ENCODE peak calls at places on chromosomes 5 and 9, in four cellular contexts. J is neuronal stem cell, D is GM23248, W is endothelial cell. E is an unnamed sample.

GRCh38 chr9:110728058-110728457 is 59.5 kb downstream of the MUSK start:
- DNase-seq in D (no peak), J (peak; percentile 66), W (no peak), E (no peak)

GRCh38 chr5:111953351-111954127 is 196.5 kb upstream of the NREP start:
- DNase-seq in D (peak; percentile 83), W (no peak), J (no peak), E (no peak)

GRCh38 chr9:129687391-129687790 is 21.9 kb downstream of the PRRX2 start:
- DNase-seq in W (no peak), D (no peak), J (no peak), E (peak; percentile 62)

GRCh38 chr5:141876628-141877477 is 1.4 kb downstream of the PCDH1 start:
- DNase-seq in W (no peak), D (peak; percentile 23), J (no peak), E (no peak)

GRCh38 chr5:179268399-179268952 is 76.8 kb downstream of the ADAMTS2 start:
- DNase-seq in J (no peak), D (no peak), W (no peak), E (no peak)

GRCh38 chr5:157331807-157332206 is 65.9 kb downstream of the CYFIP2 start:
- DNase-seq in W (no peak), J (no peak), D (no peak), E (no peak)

GRCh38 chr5:4295663-4296339 is 700.2 kb downstream of the IRX1 start:
- DNase-seq in W (peak; percentile 48), D (peak; percentile 6), J (peak; percentile 70), E (peak; percentile 4)

GRCh38 chr5:106680330-106680729 is 990.4 kb downstream of the EFNA5 start:
- DNase-seq in D (no peak), J (no peak), W (no peak), E (no peak)

GRCh38 chr5:176151286-176151685 is 86.9 kb upstream of the SIMC1 start:
- DNase-seq in W (no peak), D (peak; percentile 60), J (no peak), E (no peak)

GRCh38 chr9:81028504-81028903 is 660.8 kb downstream of the TLE1 start:
- DNase-seq in D (peak; percentile 91), J (no peak), W (no peak), E (peak; percentile 65)

GRCh38 chr5:139760066-139761056 is 35.2 kb upstream of the PSD2 start:
- DNase-seq in D (peak; percentile 88), J (no peak), W (no peak), E (peak; percentile 96)

GRCh38 chr9:4262735-4263141 is 37.1 kb downstream of the GLIS3 start:
- DNase-seq in D (peak; percentile 63), J (no peak), W (no peak), E (peak; percentile 40)

GRCh38 chr5:134124289-134125194 is 10.1 kb downstream of the TCF7 start:
- DNase-seq in W (no peak), D (peak; percentile 93), J (no peak), E (peak; percentile 85)

GRCh38 chr5:58544926-58545325 is 37.9 kb upstream of the RAB3C start:
- DNase-seq in D (no peak), J (no peak), W (no peak), E (no peak)

GRCh38 chr9:100473271-100474081 is 527 bp downstream of the TMEFF1 start:
- DNase-seq in J (peak; percentile 46), W (peak; percentile 52), D (peak; percentile 76), E (peak; percentile 82)

GRCh38 chr5:172705576-172706084 is 64.6 kb downstream of the NEURL1B start:
- DNase-seq in D (peak; percentile 32), J (no peak), W (no peak), E (no peak)

GRCh38 chr9:34384368-34385165 is 7.9 kb upstream of the MYORG start:
- DNase-seq in J (no peak), W (no peak), D (no peak), E (no peak)

GRCh38 chr5:72244862-72245371 is 75.1 kb downstream of the MRPS27 start:
- DNase-seq in W (no peak), J (no peak), D (peak; percentile 78), E (no peak)

GRCh38 chr5:133253076-133253475 is 201.3 kb downstream of the HSPA4 start:
- DNase-seq in J (no peak), W (no peak), D (no peak), E (no peak)

GRCh38 chr9:82332018-82332773 is 343.6 kb downstream of the SPATA31D1 start:
- DNase-seq in D (peak; percentile 88), J (no peak), W (no peak), E (peak; percentile 23)

GRCh38 chr5:10229306-10230048 is 20.2 kb downstream of the ATPSCKMT start:
- DNase-seq in W (no peak), D (peak; percentile 88), J (no peak), E (peak; percentile 33)

GRCh38 chr9:36969216-36969771 is 64.8 kb downstream of the PAX5 start:
- DNase-seq in D (no peak), J (no peak), W (no peak), E (no peak)

GRCh38 chr5:145944328-145944727 is 8.0 kb downstream of the SH3RF2 start:
- DNase-seq in J (no peak), W (no peak), D (no peak), E (no peak)

GRCh38 chr5:147407094-147407681 is 102.7 kb downstream of the DPYSL3 start:
- DNase-seq in W (no peak), J (no peak), D (peak; percentile 15), E (no peak)

GRCh38 chr9:72986522-72987116 is 33.8 kb upstream of the ALDH1A1 start:
- DNase-seq in W (no peak), J (no peak), D (no peak), E (no peak)

GRCh38 chr5:158910782-158911692 is 188.7 kb downstream of the EBF1 start:
- DNase-seq in J (no peak), D (peak; percentile 83), W (no peak), E (no peak)

GRCh38 chr9:36045610-36046009 is 8.9 kb downstream of the RECK start:
- DNase-seq in W (no peak), D (peak; percentile 49), J (no peak), E (no peak)

GRCh38 chr9:16705121-16705604 is 165.3 kb downstream of the BNC2 start:
- DNase-seq in W (peak; percentile 45), J (peak; percentile 67), D (peak; percentile 96), E (peak; percentile 67)